ENCODE peak calls at places on chromosomes 16 and 17, in ten cellular contexts. G is colonic mucosa, Q is tibial artery, Y is upper lobe of right lung, I is GM23338, L is AG09319, T is endothelial cell, B is body of pancreas, D is pancreas, M is astrocyte of the spinal cord. S is an unnamed sample.

GRCh38 chr17:7930841-7931631 is 710 bp downstream of the TRAPPC1 start:
- DNase-seq in G (no peak), Q (no peak), Y (no peak), I (peak; percentile 41), L (no peak), T (no peak), B (no peak), D (no peak), M (peak; percentile 17), S (no peak)

GRCh38 chr17:8581002-8581658 is 49.4 kb downstream of the MYH10 start:
- DNase-seq in G (no peak), Q (no peak), Y (no peak), I (peak; percentile 28), L (no peak), T (no peak), B (no peak), D (no peak), M (no peak), S (no peak)

GRCh38 chr16:17606460-17606859 is 135.7 kb upstream of the XYLT1 start:
- DNase-seq in G (no peak), Q (no peak), Y (no peak), I (no peak), L (no peak), T (no peak), B (no peak), D (no peak), M (no peak), S (no peak)

GRCh38 chr16:68296693-68297092 is 14.1 kb downstream of the SLC7A6OS start:
- DNase-seq in G (no peak), Q (no peak), Y (no peak), I (no peak), L (no peak), T (no peak), B (no peak), D (no peak), M (no peak), S (peak; percentile 61)

GRCh38 chr17:57138956-57139576 is 54.0 kb downstream of the AKAP1 start:
- DNase-seq in G (no peak), Q (no peak), Y (no peak), I (peak; percentile 31), L (no peak), T (no peak), B (no peak), D (no peak), M (no peak), S (no peak)

GRCh38 chr17:75983501-75984181 is 4.6 kb downstream of the TEN1 start:
- DNase-seq in G (no peak), Q (peak; percentile 37), Y (peak; percentile 72), I (peak; percentile 71), L (no peak), T (no peak), B (peak; percentile 92), D (peak; percentile 90), M (no peak), S (no peak)

GRCh38 chr17:15498107-15498506 is 30.7 kb upstream of the CDRT4 start:
- DNase-seq in G (no peak), Q (no peak), Y (no peak), I (peak; percentile 51), L (no peak), T (no peak), B (no peak), D (no peak), M (no peak), S (no peak)

GRCh38 chr17:1232331-1232730 is 37.9 kb upstream of the BHLHA9 start:
- DNase-seq in G (no peak), Q (no peak), Y (no peak), I (no peak), L (no peak), T (no peak), B (no peak), D (no peak), M (no peak), S (no peak)

GRCh38 chr17:13016881-13017622 is 775 bp downstream of the ELAC2 start:
- DNase-seq in G (no peak), Q (no peak), Y (no peak), I (no peak), L (no peak), T (peak; percentile 14), B (no peak), D (no peak), M (no peak), S (no peak)

GRCh38 chr17:39603304-39604016 is 4.3 kb downstream of the NEUROD2 start:
- DNase-seq in G (no peak), Q (no peak), Y (no peak), I (no peak), L (no peak), T (no peak), B (no peak), D (no peak), M (no peak), S (no peak)

GRCh38 chr17:82277851-82278250 is 4.4 kb upstream of the CSNK1D start:
- DNase-seq in G (no peak), Q (no peak), Y (no peak), I (no peak), L (no peak), T (no peak), B (no peak), D (no peak), M (no peak), S (no peak)

GRCh38 chr17:74202879-74203432 is 522 bp upstream of the RPL38 start:
- DNase-seq in G (no peak), Q (no peak), Y (no peak), I (no peak), L (no peak), T (no peak), B (no peak), D (no peak), M (no peak), S (no peak)
- TF ChIP-seq CTCF in G (no peak), Q (no peak), Y (no peak), I (no peak), L (no peak), T (no peak), B (no peak), D (no peak), M (no peak), S (no peak)

GRCh38 chr17:59542960-59543635 is 22.3 kb upstream of the DHX40 start:
- DNase-seq in G (no peak), Q (no peak), Y (no peak), I (no peak), L (no peak), T (no peak), B (no peak), D (no peak), M (no peak), S (no peak)

GRCh38 chr17:59533694-59534093 is 31.7 kb upstream of the DHX40 start:
- DNase-seq in G (no peak), Q (no peak), Y (no peak), I (no peak), L (no peak), T (no peak), B (no peak), D (no peak), M (no peak), S (no peak)

GRCh38 chr17:59534583-59534982 is 30.8 kb upstream of the DHX40 start:
- DNase-seq in G (no peak), Q (no peak), Y (no peak), I (peak; percentile 31), L (no peak), T (no peak), B (no peak), D (no peak), M (no peak), S (no peak)

DNA sequence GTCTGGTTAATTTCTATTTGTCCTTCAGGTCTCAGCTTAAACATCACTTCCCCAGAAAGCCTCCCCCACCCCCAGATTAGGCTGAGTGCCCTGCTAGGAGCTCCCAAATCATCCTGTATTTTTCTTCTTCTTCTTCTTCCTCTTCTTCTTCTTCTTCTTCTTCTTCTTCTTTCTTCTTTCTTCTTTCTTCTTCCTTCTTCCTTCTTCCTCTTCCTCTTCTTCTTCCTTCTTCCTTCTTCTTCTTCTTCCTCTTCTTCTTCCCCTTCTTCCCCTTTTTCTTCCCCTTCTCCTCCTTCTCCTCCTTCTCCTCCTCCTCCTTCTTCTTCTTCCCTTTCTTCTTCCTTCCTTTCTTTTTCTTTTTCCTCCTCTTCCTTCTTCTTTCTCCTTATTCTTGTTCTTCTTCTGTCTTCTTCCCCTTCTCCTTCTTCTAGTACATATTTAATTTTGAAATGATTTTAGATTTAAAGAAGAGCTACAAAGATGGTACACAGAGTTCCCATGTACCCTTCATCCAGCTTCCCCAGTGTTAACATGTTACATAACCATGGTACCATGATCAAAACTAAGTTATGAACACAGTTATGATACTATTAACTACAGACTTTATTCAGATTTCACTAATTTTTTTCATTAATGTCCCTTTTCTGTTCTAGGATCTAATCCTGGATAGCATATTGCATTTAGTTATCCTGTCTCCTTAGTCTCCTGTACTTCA is 27.1 kb upstream of the DHX40 start:
- DNase-seq in G (no peak), Q (no peak), Y (no peak), I (no peak), L (no peak), T (no peak), B (no peak), D (no peak), M (no peak), S (no peak)
- TF ChIP-seq CTCF in G (no peak), Q (no peak), Y (no peak), I (no peak), L (no peak), T (no peak), B (no peak), D (no peak), M (no peak), S (no peak)

GRCh38 chr16:50146479-50147435 is 6.3 kb upstream of the TENT4B start:
- DNase-seq in G (no peak), Q (no peak), Y (no peak), I (no peak), L (peak; percentile 57), T (no peak), B (peak; percentile 52), D (peak; percentile 22), M (no peak), S (no peak)
- TF ChIP-seq CTCF in G (no peak), Q (no peak), Y (no peak), I (no peak), L (no peak), T (no peak), B (no peak), D (no peak), M (no peak), S (no peak)

GRCh38 chr16:1189455-1189854 is 35.6 kb downstream of the TPSG1 start:
- DNase-seq in G (no peak), Q (no peak), Y (no peak), I (no peak), L (no peak), T (no peak), B (no peak), D (no peak), M (no peak), S (no peak)

GRCh38 chr16:1184156-1184868 is 31.4 kb downstream of the CACNA1H start:
- DNase-seq in G (no peak), Q (no peak), Y (no peak), I (no peak), L (no peak), T (no peak), B (no peak), D (no peak), M (no peak), S (no peak)

GRCh38 chr16:1184980-1185379 is 32.1 kb downstream of the CACNA1H start:
- DNase-seq in G (no peak), Q (no peak), Y (no peak), I (no peak), L (no peak), T (no peak), B (no peak), D (no peak), M (no peak), S (no peak)

GRCh38 chr16:1192384-1193073 is 32.5 kb downstream of the TPSG1 start:
- DNase-seq in G (no peak), Q (no peak), Y (no peak), I (no peak), L (no peak), T (no peak), B (no peak), D (no peak), M (no peak), S (no peak)

GRCh38 chr16:1188781-1189189 is 35.9 kb downstream of the CACNA1H start:
- DNase-seq in G (peak; percentile 42), Q (no peak), Y (peak; percentile 78), I (peak; percentile 78), L (no peak), T (peak; percentile 79), B (peak; percentile 64), D (peak; percentile 48), M (no peak), S (no peak)
- TF ChIP-seq CTCF in G (no peak), Q (no peak), Y (no peak), I (no peak), L (no peak), T (no peak), B (no peak), D (no peak), M (no peak), S (no peak)

S was measured in CD14-positive monocyte.